ENCODE peak calls at places on chromosomes 5 and 9, in six cellular contexts. E is PC-9, H is kidney, S is OCI-LY7, V is tibial artery, R is lower lobe of right lung. Z is an unnamed sample.

GRCh38 chr5:150636391-150637244 is 3.8 kb upstream of the SYNPO start:
- DNase-seq in E (peak), H (peak), S (no peak), V (peak), R (no peak), Z (no peak)

GRCh38 chr5:74639538-74640449 is 734 bp downstream of the ENC1 start:
- DNase-seq in E (no peak), H (peak), S (peak), V (peak), R (peak), Z (peak)

GRCh38 chr5:31656806-31657205 is 17.9 kb downstream of the PDZD2 start:
- DNase-seq in E (no peak), H (no peak), S (no peak), V (no peak), R (no peak), Z (no peak)

GRCh38 chr9:129323999-129324553 is 146.0 kb upstream of the IER5L start:
- DNase-seq in E (no peak), H (peak), S (no peak), V (peak), R (no peak), Z (no peak)

GRCh38 chr9:95315108-95315746 is 2.3 kb downstream of the FANCC start:
- DNase-seq in E (no peak), H (no peak), S (no peak), V (no peak), R (no peak), Z (no peak)

GRCh38 chr9:2013688-2014087 is 1.5 kb upstream of the SMARCA2 start:
- DNase-seq in E (no peak), H (no peak), S (no peak), V (no peak), R (no peak), Z (no peak)

GRCh38 chr9:95552814-95553546 is 36.2 kb upstream of the PTCH1 start:
- DNase-seq in E (no peak), H (no peak), S (no peak), V (no peak), R (no peak), Z (no peak)

GRCh38 chr5:44807269-44807668 is 1.5 kb upstream of the MRPS30 start:
- DNase-seq in E (no peak), H (no peak), S (no peak), V (no peak), R (no peak), Z (no peak)

GRCh38 chr9:79658926-79659325 is 87.2 kb downstream of the TLE4 start:
- DNase-seq in E (no peak), H (no peak), S (no peak), V (no peak), R (no peak), Z (no peak)

GRCh38 chr9:125421156-125421555 is 159.5 kb downstream of the GAPVD1 start:
- DNase-seq in E (no peak), H (peak), S (no peak), V (no peak), R (no peak), Z (no peak)

GRCh38 chr5:71537681-71538080 is 49.5 kb upstream of the MCCC2 start:
- DNase-seq in E (no peak), H (no peak), S (no peak), V (no peak), R (no peak), Z (no peak)

GRCh38 chr9:69293186-69293585 is 31.8 kb upstream of the ENTREP1 start:
- DNase-seq in E (peak), H (no peak), S (no peak), V (no peak), R (no peak), Z (no peak)

GRCh38 chr9:69295872-69296562 is 29.0 kb upstream of the ENTREP1 start:
- DNase-seq in E (no peak), H (no peak), S (no peak), V (no peak), R (no peak), Z (no peak)

GRCh38 chr9:69297300-69297980 is 27.6 kb upstream of the ENTREP1 start:
- DNase-seq in E (no peak), H (no peak), S (no peak), V (no peak), R (no peak), Z (no peak)

DNA sequence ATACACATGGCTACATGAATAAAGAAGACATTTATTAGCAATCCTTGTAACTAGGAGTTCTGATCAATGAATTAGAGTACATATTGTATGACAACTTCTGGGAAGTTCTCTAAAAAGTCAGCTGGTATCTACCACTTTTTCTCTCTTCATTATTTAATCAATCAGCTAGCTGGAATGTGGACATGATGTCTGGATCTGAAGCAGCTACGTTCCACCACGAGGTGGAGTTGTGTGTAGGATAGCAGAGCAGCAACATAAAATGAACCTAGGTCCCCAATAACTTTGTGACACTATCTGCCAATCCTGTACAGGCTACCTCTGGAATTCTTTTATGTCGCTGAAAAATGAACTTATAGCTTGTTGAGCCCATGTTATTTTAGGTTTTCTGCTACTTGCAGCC is 32.9 kb upstream of the ENTREP1 start:
- DNase-seq in E (no peak), H (no peak), S (no peak), V (no peak), R (no peak), Z (no peak)
- TF ChIP-seq CTCF in E (no peak), H (no peak), S (peak), V (no peak), R (no peak), Z (no peak)

GRCh38 chr5:97136471-97136870 is 5.9 kb downstream of the LIX1 start:
- DNase-seq in E (no peak), H (no peak), S (no peak), V (no peak), R (no peak), Z (no peak)

GRCh38 chr5:97143715-97144114 is 1.3 kb upstream of the LIX1 start:
- DNase-seq in E (no peak), H (no peak), S (no peak), V (no peak), R (no peak), Z (no peak)

GRCh38 chr5:97142521-97143254 is at the start of gene LIX1:
- DNase-seq in E (no peak), H (no peak), S (peak), V (peak), R (no peak), Z (peak)

GRCh38 chr5:97141031-97141430 is 1.4 kb downstream of the LIX1 start:
- DNase-seq in E (no peak), H (no peak), S (no peak), V (no peak), R (no peak), Z (no peak)

DNA sequence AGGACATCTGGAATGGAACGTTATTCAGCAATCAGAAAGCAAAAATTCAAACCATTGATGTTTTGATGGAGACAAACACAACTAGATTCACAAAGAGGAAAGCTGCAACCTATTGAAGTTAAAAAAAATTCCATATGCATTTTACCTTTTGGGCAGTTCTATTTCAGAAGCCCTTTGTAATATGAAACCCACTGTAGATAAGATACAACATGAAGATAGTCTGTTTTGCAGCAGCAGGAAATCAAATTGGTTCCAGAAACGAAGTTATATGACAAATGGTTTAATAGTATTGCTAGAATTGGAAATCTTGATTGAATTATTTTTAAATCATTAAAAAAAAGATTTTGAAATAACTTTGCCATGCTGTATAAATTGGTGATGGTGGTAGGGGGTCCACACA is 872 bp downstream of the LIX1 start:
- DNase-seq in E (no peak), H (no peak), S (no peak), V (no peak), R (no peak), Z (no peak)
- H3K4me3 ChIP-seq in E (no peak), H (no peak), S (no peak), V (no peak), R (no peak), Z (no peak)

GRCh38 chr5:132775439-132776076 is 1.5 kb downstream of the SEPTIN8 start:
- DNase-seq in E (peak), H (no peak), S (no peak), V (no peak), R (no peak), Z (no peak)
- H3K27ac ChIP-seq in E (no peak), H (no peak), S (no peak), V (peak), R (peak), Z (no peak)

GRCh38 chr9:136926154-136926704 is 18.3 kb downstream of the FBXW5 start:
- DNase-seq in E (no peak), H (no peak), S (no peak), V (no peak), R (no peak), Z (no peak)

GRCh38 chr9:136927343-136928261 is 16.9 kb downstream of the FBXW5 start:
- DNase-seq in E (no peak), H (no peak), S (no peak), V (no peak), R (no peak), Z (no peak)

GRCh38 chr9:136926749-136927148 is 17.8 kb downstream of the FBXW5 start:
- DNase-seq in E (no peak), H (no peak), S (no peak), V (no peak), R (no peak), Z (no peak)

GRCh38 chr9:136923881-136924280 is 20.7 kb downstream of the FBXW5 start:
- DNase-seq in E (no peak), H (peak), S (peak), V (no peak), R (no peak), Z (no peak)

DNA sequence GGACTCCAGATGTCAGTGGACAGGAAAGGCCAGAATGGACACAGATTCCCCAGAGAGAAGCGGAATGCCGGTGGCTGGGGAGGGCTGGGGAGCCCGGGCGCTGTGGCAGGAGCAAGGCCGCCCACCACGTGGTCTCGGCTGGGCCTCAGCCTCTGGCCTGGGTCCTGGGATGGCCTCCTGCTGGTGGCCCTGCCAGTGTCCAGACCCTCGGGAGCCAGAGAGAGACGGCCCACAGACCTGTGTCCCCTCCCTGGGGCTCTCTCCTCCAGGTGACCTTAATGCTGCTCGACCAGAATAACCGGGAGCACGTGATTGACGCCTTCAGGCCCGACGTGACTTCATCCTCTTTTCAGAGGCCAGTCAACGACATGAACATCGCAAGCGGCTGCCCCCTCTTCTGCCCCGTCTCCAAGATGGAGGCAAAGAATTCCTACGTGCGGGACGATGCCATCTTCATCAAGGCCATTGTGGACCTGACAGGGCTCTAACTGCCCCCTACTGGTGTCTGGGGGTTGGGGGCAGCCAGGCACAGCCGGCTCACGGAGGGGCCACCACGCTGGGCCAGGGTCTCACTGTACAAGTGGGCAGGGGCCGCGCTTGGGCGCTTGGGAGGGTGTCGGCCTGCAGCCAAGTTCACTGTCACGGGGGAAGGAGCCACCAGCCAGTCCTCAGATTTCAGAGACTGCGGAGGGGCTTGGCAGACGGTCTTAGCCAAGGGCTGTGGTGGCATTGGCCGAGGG is 19.0 kb downstream of the FBXW5 start:
- DNase-seq in E (no peak), H (peak), S (no peak), V (no peak), R (no peak), Z (no peak)
- TF ChIP-seq CTCF in E (no peak), H (no peak), S (no peak), V (no peak), R (no peak), Z (peak)

DNA sequence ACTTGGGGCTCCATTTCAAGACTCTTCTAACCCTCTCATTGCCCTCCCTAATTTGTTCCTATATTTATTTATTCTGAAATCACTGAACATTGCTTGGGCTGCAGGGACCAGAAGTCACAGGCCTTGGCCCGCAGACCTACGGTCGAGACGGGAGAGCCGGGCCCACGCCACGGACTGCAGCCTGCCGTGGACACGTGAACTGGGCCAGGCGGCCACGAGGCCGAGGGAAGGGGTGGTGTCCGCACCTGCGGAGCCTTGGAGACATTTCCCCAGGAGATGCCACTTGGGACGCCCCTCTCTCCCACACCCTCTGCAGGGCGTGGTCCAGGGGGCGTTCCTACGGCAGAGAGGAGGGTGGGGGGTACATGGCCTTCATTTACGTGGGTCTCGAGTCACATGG is 463.9 kb downstream of the ICE1 start:
- DNase-seq in E (no peak), H (no peak), S (no peak), V (no peak), R (no peak), Z (no peak)
- H3K4me3 ChIP-seq in E (no peak), H (no peak), S (no peak), V (no peak), R (no peak), Z (no peak)

DNA sequence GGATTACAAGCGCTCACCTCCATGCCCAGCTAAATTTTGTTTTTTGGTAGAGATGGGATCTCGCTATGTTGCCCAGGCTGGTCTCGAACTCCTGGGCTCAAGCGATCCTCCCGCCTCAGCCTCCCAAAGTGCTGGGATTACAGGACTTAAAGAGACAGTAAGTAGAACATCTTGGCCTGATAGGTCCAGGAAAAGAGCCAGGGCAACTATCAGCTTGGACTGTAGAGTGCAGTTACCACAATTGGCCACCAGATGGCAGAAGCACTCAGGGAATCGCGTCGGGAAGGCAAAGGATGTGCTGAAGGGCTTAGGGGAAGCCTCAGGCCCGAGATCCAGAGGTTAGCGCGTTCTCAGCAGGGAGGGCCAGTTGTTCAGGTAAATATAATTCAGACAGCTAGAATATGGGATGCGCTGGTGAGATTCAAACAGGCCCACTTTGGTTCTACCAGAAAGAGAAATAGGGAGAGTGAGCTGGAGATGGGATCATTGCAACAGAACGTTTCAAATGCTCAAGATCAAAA is 21.5 kb downstream of the C9orf57 start:
- DNase-seq in E (peak), H (peak), S (peak), V (peak), R (peak), Z (peak)
- H3K27ac ChIP-seq in E (no peak), H (no peak), S (no peak), V (no peak), R (no peak), Z (no peak)

Z was measured in WERI-Rb-1.